ENCODE peak calls at places on chromosomes 6 and 20, in eight cellular contexts. B is CD8-positive, alpha-beta T cell; D is lung; J is left ventricle myocardium inferior; G is neural progenitor cell; U is adrenal gland; K is RWPE2; S is tibial nerve. F is an unnamed sample.

GRCh38 chr6:15218401-15218800 is 27.5 kb upstream of the JARID2 start:
- DNase-seq in S (no peak), D (no peak), K (no peak), B (no peak), J (no peak), G (no peak), U (no peak), F (no peak)

GRCh38 chr6:135054238-135054574 is 416 bp downstream of the HBS1L start:
- DNase-seq in U (no peak), J (no peak), K (no peak), B (no peak), D (no peak), G (peak; percentile 6), S (no peak), F (no peak)

GRCh38 chr20:16589623-16590022 is 16.4 kb upstream of the KIF16B start:
- DNase-seq in G (no peak), U (no peak), S (no peak), D (no peak), B (no peak), K (no peak), J (no peak), F (no peak)

GRCh38 chr20:56890011-56890410 is 260.9 kb downstream of the TFAP2C start:
- DNase-seq in K (no peak), D (no peak), J (no peak), G (no peak), B (no peak), U (no peak), S (no peak), F (no peak)

GRCh38 chr6:137852346-137852745 is 14.7 kb upstream of the TNFAIP3 start:
- DNase-seq in J (no peak), G (no peak), K (no peak), D (no peak), U (no peak), S (no peak), B (no peak), F (no peak)

GRCh38 chr6:159540883-159541282 is 152.2 kb downstream of the SOD2 start:
- DNase-seq in B (no peak), K (no peak), U (no peak), J (no peak), D (no peak), S (no peak), G (no peak), F (no peak)

GRCh38 chr6:19452495-19452894 is 384.7 kb upstream of the ID4 start:
- DNase-seq in K (no peak), U (no peak), G (peak; percentile 63), J (no peak), B (no peak), D (no peak), S (no peak), F (no peak)

GRCh38 chr20:60589624-60590023 is 631.4 kb downstream of the CDH26 start:
- DNase-seq in J (no peak), S (no peak), G (peak; percentile 75), U (no peak), K (no peak), D (no peak), B (no peak), F (peak; percentile 16)

GRCh38 chr20:60474385-60474910 is 516.2 kb downstream of the CDH26 start:
- DNase-seq in B (no peak), S (no peak), U (no peak), G (no peak), K (no peak), D (no peak), J (no peak), F (no peak)

GRCh38 chr6:127515794-127516675 is 3.1 kb downstream of the MTCL3 start:
- DNase-seq in K (peak; percentile 38), J (peak; percentile 66), D (peak; percentile 50), G (peak; percentile 87), S (no peak), U (peak; percentile 65), B (peak; percentile 72), F (peak; percentile 69)

DNA sequence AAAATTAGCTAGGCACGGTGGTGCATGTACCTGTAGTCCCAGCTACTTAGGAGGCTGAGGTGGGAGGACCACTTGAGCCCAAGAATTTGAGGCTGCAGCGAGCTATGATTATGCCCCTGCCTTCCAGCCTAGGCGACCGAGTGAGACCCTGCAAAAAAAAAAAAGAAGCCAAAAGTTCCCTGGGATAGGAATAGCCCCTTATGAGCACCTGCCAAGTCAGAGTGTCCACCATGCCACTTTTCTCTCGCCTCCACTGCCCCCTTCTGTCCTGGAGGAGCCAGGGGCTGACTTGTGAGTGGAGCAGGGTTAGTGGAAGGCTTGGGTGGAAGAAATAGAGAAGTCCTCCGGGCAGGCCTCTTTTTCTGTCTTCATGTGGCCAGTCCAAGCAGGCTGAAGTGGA is 12.1 kb upstream of the DDX27 start:
- DNase-seq in B (no peak), S (no peak), D (no peak), J (no peak), G (no peak), U (no peak), K (no peak), F (no peak)
- TF ChIP-seq CTCF in B (no peak), S (no peak), D (no peak), J (no peak), G (peak; percentile 10), U (no peak), K (no peak), F (no peak)

GRCh38 chr6:25249133-25249532 is 30.0 kb upstream of the CARMIL1 start:
- DNase-seq in K (no peak), G (no peak), J (no peak), S (no peak), D (no peak), B (no peak), U (no peak), F (no peak)

GRCh38 chr6:25244865-25245264 is 34.3 kb upstream of the CARMIL1 start:
- DNase-seq in G (no peak), K (no peak), S (no peak), B (no peak), U (no peak), D (no peak), J (no peak), F (no peak)

GRCh38 chr6:25250878-25251277 is 28.3 kb upstream of the CARMIL1 start:
- DNase-seq in J (no peak), U (no peak), S (no peak), D (no peak), K (no peak), G (no peak), B (no peak), F (no peak)

GRCh38 chr6:25251426-25251825 is 27.7 kb upstream of the CARMIL1 start:
- DNase-seq in S (no peak), G (no peak), D (no peak), K (no peak), B (no peak), J (no peak), U (no peak), F (no peak)

DNA sequence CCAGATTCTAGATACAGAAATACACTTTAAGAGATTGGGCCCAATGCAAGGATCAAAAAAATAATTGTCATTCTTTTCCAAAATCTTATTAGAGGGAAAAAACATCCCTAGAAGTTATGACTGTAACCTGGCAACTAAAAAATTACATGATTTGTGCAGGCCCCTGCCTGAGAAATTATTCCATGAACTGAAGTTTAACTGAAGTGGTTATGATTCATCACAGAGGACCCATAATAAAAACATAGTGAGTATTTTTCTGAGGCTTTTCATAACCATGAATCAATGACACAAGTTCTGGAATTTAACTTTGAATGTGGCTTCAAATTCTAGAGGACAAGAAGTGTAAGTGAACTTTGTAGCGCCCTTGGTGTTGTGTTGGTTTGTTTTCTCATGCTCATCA is 31.1 kb upstream of the CARMIL1 start:
- DNase-seq in U (no peak), K (no peak), B (no peak), G (no peak), J (no peak), D (no peak), S (no peak), F (no peak)
- H3K27ac ChIP-seq in U (no peak overlapping the region), K (no peak overlapping the region), B (no peak overlapping the region), G (no peak overlapping the region), J (no peak overlapping the region), D (no peak overlapping the region), S (no peak overlapping the region), F (no peak overlapping the region)

GRCh38 chr6:39777661-39778060 is 14.5 kb upstream of the DAAM2 start:
- DNase-seq in U (no peak), D (no peak), S (no peak), K (no peak), G (no peak), J (peak; percentile 32), B (no peak), F (no peak)
- H3K36me3 ChIP-seq in U (no peaks in the 10 kb centered on the region), D (no peaks in the 10 kb centered on the region), S (no peaks in the 10 kb centered on the region), K (no peaks in the 10 kb centered on the region), G (peaks cover 6% of the 10 kb centered on the region), J (no peaks in the 10 kb centered on the region), B (no peaks in the 10 kb centered on the region), F (no peaks in the 10 kb centered on the region)

DNA sequence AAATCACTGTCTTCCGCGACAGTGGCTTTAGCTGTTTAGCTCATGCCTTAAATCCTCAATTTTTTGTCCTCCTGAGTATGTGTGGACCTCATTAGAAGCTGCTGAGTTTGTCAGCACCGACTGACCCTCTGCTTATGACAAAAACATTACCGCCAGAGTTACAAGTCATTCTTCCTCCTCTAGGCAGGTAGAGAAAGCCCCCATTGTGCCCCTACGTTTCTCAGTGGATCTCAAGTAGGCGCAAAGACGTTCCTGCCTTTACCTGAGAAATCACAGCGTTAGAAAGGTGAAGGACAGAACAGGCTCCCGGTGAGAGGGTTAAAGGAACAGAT is 227.3 kb upstream of the PDE10A start:
- DNase-seq in U (no peak), J (no peak), D (no peak), S (no peak), B (no peak), G (no peak), K (no peak), F (no peak)
- TF ChIP-seq CTCF in U (no peak), J (no peak), D (no peak), S (no peak), B (no peak), G (no peak), K (peak; percentile 44), F (no peak)

GRCh38 chr6:11130605-11131004 is 19.1 kb upstream of the ERVFRD-1 start:
- DNase-seq in J (no peak), K (no peak), D (no peak), S (no peak), G (no peak), B (no peak), U (no peak), F (no peak)
- H3K27ac ChIP-seq in J (no peak overlapping the region), K (no peak overlapping the region), D (no peak overlapping the region), S (no peak overlapping the region), G (no peak overlapping the region), B (no peak overlapping the region), U (no peak overlapping the region), F (no peak overlapping the region)

F was measured in heart right ventricle.